ENCODE peak calls at places on chromosomes 4 and X, in six cellular contexts. J is left ventricle myocardium inferior; S is CD4-positive, alpha-beta memory T cell; W is psoas muscle; O is SK-N-SH; Q is A549. Y is an unnamed sample.

GRCh38 chrX:150828785-150829184 is 69.7 kb downstream of the CD99L2 start:
- DNase-seq in Q (no peak), S (no peak), W (no peak), O (no peak), J (no peak), Y (no peak)

GRCh38 chrX:30196322-30196721 is 19.0 kb upstream of the MAGEB2 start:
- DNase-seq in O (peak; percentile 32), S (no peak), Q (peak; percentile 35), J (no peak), W (no peak), Y (peak; percentile 24)

GRCh38 chrX:21412883-21413282 is 38.7 kb downstream of the CNKSR2 start:
- DNase-seq in O (no peak), J (no peak), S (no peak), W (no peak), Q (no peak), Y (no peak)

GRCh38 chr4:66943117-66943516 is 602.2 kb downstream of the CENPC start:
- DNase-seq in O (no peak), W (no peak), J (no peak), S (no peak), Q (no peak), Y (no peak)

GRCh38 chrX:98452456-98452855 is 1568.7 kb downstream of the RPA4 start:
- DNase-seq in Q (no peak), J (no peak), S (no peak), O (no peak), W (no peak), Y (no peak)

GRCh38 chr4:158020175-158020574 is 152.7 kb downstream of the GASK1B start:
- DNase-seq in S (no peak), O (no peak), W (no peak), Q (peak; percentile 10), J (no peak), Y (peak; percentile 48)

GRCh38 chr4:26206981-26207380 is 113.8 kb upstream of the RBPJ start:
- DNase-seq in J (no peak), O (no peak), W (no peak), S (no peak), Q (no peak), Y (no peak)

GRCh38 chrX:66074920-66075879 is 35.3 kb upstream of the VSIG4 start:
- DNase-seq in O (no peak), J (peak; percentile 22), S (peak; percentile 16), Q (no peak), W (peak; percentile 73), Y (no peak)

GRCh38 chrX:149567621-149568417 is 18.1 kb upstream of the HSFX3 start:
- DNase-seq in S (no peak), O (no peak), Q (no peak), W (no peak), J (no peak), Y (no peak)

GRCh38 chr4:112266823-112267222 is 18.9 kb downstream of the TIFA start:
- DNase-seq in S (no peak), Q (no peak), W (no peak), J (no peak), O (peak; percentile 12), Y (peak; percentile 10)

GRCh38 chr4:56505269-56506109 is at the start of gene ARL9:
- DNase-seq in O (peak; percentile 15), Q (no peak), S (peak; percentile 69), W (peak; percentile 63), J (peak; percentile 27), Y (no peak)

GRCh38 chr4:113700602-113701150 is 60.9 kb downstream of the CAMK2D start:
- DNase-seq in Q (no peak), J (no peak), W (no peak), O (no peak), S (no peak), Y (peak; percentile 36)
- H3K27ac ChIP-seq in Q (peak overlapping the region; percentile 10), J (no peak overlapping the region), W (peak overlapping the region; percentile 26), O (peak overlapping the region; percentile 70), S (no peak overlapping the region), Y (no peak overlapping the region)

DNA sequence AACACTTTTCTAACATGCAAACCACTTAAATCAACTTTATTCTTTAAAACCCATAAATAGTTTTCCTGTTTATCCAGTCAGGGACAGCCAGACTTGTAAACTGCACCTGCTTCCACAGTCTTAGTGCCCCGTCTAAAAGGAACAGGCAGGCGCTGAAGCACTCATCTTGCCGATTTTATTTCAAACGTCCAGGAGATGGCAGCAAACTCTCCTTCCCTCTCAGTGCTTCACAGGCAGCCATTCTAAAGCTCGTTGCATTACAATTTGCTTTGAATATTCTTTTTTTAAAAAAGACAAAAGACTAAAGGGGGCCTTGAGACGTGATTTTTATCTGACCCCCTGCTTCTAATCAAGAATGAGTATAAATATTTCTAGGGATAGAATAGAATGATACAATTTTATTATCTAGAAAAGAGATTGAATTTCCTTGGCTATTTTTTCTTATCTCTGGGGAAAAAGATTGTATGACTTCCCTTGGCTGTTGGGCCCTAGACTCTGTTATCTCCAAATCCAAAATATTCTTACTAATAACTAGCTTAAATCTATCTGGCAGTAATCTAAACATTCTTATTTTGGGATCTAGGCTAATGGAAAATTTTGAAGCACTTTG is 93.6 kb upstream of the MYOZ2 start:
- DNase-seq in Q (peak; percentile 56), W (no peak), S (peak; percentile 58), J (no peak), O (peak; percentile 63), Y (peak; percentile 73)
- H3K27ac ChIP-seq in Q (peak overlapping the region; percentile 78), W (peak overlapping the region; percentile 98), S (no peak overlapping the region), J (peak overlapping the region; percentile 68), O (peak overlapping the region; percentile 66), Y (no peak overlapping the region)

GRCh38 chr4:108173599-108174057 is 4.9 kb upstream of the LEF1 start:
- DNase-seq in S (no peak), W (no peak), O (no peak), Q (no peak), J (no peak), Y (no peak)
- H3K27ac ChIP-seq in S (peak overlapping the region; percentile 50), W (no peak overlapping the region), O (no peak overlapping the region), Q (no peak overlapping the region), J (no peak overlapping the region), Y (no peak overlapping the region)

GRCh38 chr4:76435689-76436176 is 704 bp downstream of the SHROOM3 start:
- DNase-seq in J (no peak), O (no peak), W (no peak), Q (no peak), S (no peak), Y (no peak)

GRCh38 chr4:76430519-76431388 is 4.3 kb upstream of the SHROOM3 start:
- DNase-seq in S (peak; percentile 15), W (no peak), Q (peak; percentile 36), O (peak; percentile 67), J (no peak), Y (peak; percentile 83)

GRCh38 chr4:76429636-76430035 is 5.4 kb upstream of the SHROOM3 start:
- DNase-seq in Q (no peak), S (no peak), J (no peak), O (no peak), W (no peak), Y (no peak)

GRCh38 chr4:76439491-76439890 is 4.5 kb downstream of the SHROOM3 start:
- DNase-seq in Q (no peak), O (no peak), S (no peak), W (no peak), J (no peak), Y (no peak)

GRCh38 chr4:76434901-76435688 is at the start of gene SHROOM3:
- DNase-seq in O (no peak), J (no peak), Q (no peak), W (no peak), S (no peak), Y (no peak)
- H3K27ac ChIP-seq in O (no peak within 1 kb of the TSS), J (peak within 1 kb of the TSS; percentile 28), Q (no peak within 1 kb of the TSS), W (no peak within 1 kb of the TSS), S (no peak within 1 kb of the TSS), Y (no peak within 1 kb of the TSS)

GRCh38 chr4:38576767-38577166 is 87.2 kb upstream of the KLF3 start:
- DNase-seq in O (no peak), Q (no peak), S (no peak), W (no peak), J (no peak), Y (no peak)

GRCh38 chr4:38570647-38571326 is 93.2 kb upstream of the KLF3 start:
- DNase-seq in O (no peak), J (no peak), W (no peak), S (no peak), Q (no peak), Y (no peak)

GRCh38 chr4:38577482-38577881 is 86.5 kb upstream of the KLF3 start:
- DNase-seq in S (no peak), J (no peak), Q (no peak), O (no peak), W (no peak), Y (no peak)

GRCh38 chr4:38572798-38573197 is 91.2 kb upstream of the KLF3 start:
- DNase-seq in O (no peak), W (no peak), Q (no peak), S (no peak), J (no peak), Y (no peak)

GRCh38 chr4:38574559-38575333 is 89.3 kb upstream of the KLF3 start:
- DNase-seq in O (no peak), Q (no peak), J (no peak), W (peak; percentile 79), S (no peak), Y (peak; percentile 97)
- H3K27ac ChIP-seq in O (no peak overlapping the region), Q (no peak overlapping the region), J (no peak overlapping the region), W (peak overlapping the region; percentile 87), S (no peak overlapping the region), Y (peak overlapping the region; percentile 81)

DNA sequence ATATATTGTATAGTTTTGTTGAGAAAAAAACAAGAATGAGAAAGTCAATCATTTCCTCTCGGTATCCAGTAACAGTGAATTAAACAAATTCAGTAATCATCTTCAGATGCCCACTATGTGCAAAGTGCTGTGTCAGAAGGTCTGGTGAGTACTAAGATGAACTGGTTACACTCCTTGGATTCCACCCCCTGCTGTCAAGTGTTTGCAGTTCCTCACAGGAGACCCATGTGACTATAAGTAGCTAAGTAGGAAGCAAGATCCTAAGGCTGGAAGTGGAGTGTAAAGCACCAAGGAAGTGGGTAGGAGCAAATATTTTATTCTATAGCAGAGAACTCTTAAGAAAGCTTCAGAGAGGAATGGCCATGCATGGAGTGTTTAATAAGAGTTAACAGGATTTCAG is 73.6 kb downstream of the SNX25 start:
- DNase-seq in W (no peak), Q (peak; percentile 18), O (no peak), S (no peak), J (no peak), Y (no peak)
- H3K27ac ChIP-seq in W (no peak overlapping the region), Q (no peak overlapping the region), O (peak overlapping the region; percentile 50), S (no peak overlapping the region), J (no peak overlapping the region), Y (no peak overlapping the region)

DNA sequence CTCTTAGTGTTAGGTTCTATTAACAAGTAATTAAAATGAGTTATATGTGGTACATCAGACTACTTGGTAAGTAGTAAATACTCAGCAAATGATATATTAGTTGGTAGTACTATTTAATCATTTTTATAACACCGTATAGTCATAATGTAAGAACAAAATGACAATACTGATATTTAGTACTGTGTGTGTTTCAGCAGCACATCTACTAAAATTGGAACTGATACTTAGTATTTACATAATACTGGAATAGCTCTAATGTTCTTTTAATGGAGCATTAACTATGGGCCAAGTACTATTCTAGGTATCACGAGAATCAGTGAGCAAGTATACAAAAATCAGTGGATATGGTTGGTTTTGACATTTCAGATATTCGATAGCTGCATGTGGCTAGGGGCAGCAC is 35.3 kb downstream of the ERVMER34-1 start:
- DNase-seq in W (no peak), O (no peak), S (no peak), J (no peak), Q (no peak), Y (no peak)
- H3K27ac ChIP-seq in W (no peak overlapping the region), O (no peak overlapping the region), S (no peak overlapping the region), J (peak overlapping the region; percentile 15), Q (no peak overlapping the region), Y (no peak overlapping the region)

DNA sequence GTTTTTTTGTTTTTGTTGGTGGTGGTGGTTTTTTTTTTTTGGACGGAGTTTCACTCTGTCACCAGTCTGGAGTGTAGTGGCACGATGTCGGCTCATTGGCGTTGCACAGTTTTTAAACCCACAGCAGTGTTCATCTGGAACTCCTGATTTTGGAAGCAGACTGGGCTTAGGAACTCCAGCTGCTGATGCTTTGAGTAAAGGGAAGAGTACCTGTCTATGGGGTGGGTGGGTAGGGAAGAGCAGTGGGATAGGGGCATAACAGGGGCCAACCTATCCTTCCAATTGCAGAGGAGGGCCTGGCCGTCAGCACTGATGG is 2.0 kb downstream of the CD99 start:
- DNase-seq in O (no peak), S (peak; percentile 37), W (no peak), Q (no peak), J (no peak), Y (no peak)
- H3K27ac ChIP-seq in O (no peak overlapping the region), S (peak overlapping the region; percentile 72), W (no peak overlapping the region), Q (no peak overlapping the region), J (peak overlapping the region; percentile 94), Y (no peak overlapping the region)

Y was measured in SJCRH30.